ENCODE peak calls at places on chromosomes 1 and 21, in six cellular contexts. A is 8988T, G is neural crest cell, F is breast epithelium, J is ascending aorta, U is MV-4-11. O is an unnamed sample.

GRCh38 chr1:230407351-230407750 is 18.8 kb downstream of the PGBD5 start:
- DNase-seq in A (no peak), G (no peak), F (no peak), J (no peak), U (no peak), O (no peak)

GRCh38 chr1:69290266-69290665 is 277.5 kb upstream of the LRRC7 start:
- DNase-seq in A (no peak), G (no peak), F (no peak), J (no peak), U (no peak), O (no peak)

GRCh38 chr1:200379431-200379755 is 30.4 kb downstream of the ZNF281 start:
- DNase-seq in A (no peak), G (no peak), F (no peak), J (no peak), U (no peak), O (no peak)

GRCh38 chr1:153543738-153544135 is 1.9 kb downstream of the S100A4 start:
- DNase-seq in A (peak), G (no peak), F (no peak), J (no peak), U (no peak), O (no peak)

GRCh38 chr1:157483635-157484034 is 68.7 kb downstream of the FCRL5 start:
- DNase-seq in A (no peak), G (no peak), F (no peak), J (no peak), U (no peak), O (no peak)

GRCh38 chr1:9680828-9681227 is 29.3 kb downstream of the PIK3CD start:
- DNase-seq in A (no peak), G (no peak), F (no peak), J (no peak), U (no peak), O (no peak)

GRCh38 chr1:92291372-92291999 is 7.3 kb downstream of the GLMN start:
- DNase-seq in A (no peak), G (peak), F (no peak), J (no peak), U (peak), O (no peak)

GRCh38 chr21:35375115-35375514 is 326.0 kb upstream of the RUNX1 start:
- DNase-seq in A (no peak), G (no peak), F (no peak), J (no peak), U (no peak), O (no peak)

GRCh38 chr1:110672001-110672752 is 2.6 kb downstream of the KCNA3 start:
- DNase-seq in A (no peak), G (peak), F (no peak), J (no peak), U (peak), O (no peak)

GRCh38 chr1:216822480-216822879 is 99.3 kb upstream of the ESRRG start:
- DNase-seq in A (no peak), G (no peak), F (no peak), J (no peak), U (no peak), O (no peak)

GRCh38 chr21:29297483-29298347 is 1.0 kb upstream of the BACH1 start:
- DNase-seq in A (no peak), G (no peak), F (no peak), J (no peak), U (no peak), O (no peak)

GRCh38 chr1:52237430-52237829 is 95.5 kb downstream of the ZFYVE9 start:
- DNase-seq in A (no peak), G (no peak), F (no peak), J (no peak), U (peak), O (no peak)

GRCh38 chr21:25963186-25963585 is 207.4 kb downstream of the APP start:
- DNase-seq in A (no peak), G (no peak), F (no peak), J (no peak), U (no peak), O (no peak)

GRCh38 chr1:48007044-48007443 is 9.9 kb upstream of the TRABD2B start:
- DNase-seq in A (no peak), G (no peak), F (no peak), J (no peak), U (no peak), O (no peak)

GRCh38 chr1:218524526-218524925 is 179.4 kb downstream of the TGFB2 start:
- DNase-seq in A (no peak), G (no peak), F (no peak), J (no peak), U (no peak), O (no peak)

GRCh38 chr1:211703812-211704566 is 28.6 kb upstream of the NEK2 start:
- DNase-seq in A (no peak), G (no peak), F (no peak), J (no peak), U (no peak), O (no peak)

GRCh38 chr21:28731700-28732321 is 260.9 kb downstream of the LTN1 start:
- DNase-seq in A (no peak), G (no peak), F (no peak), J (no peak), U (peak), O (no peak)

GRCh38 chr1:210366767-210367166 is 38.1 kb downstream of the HHAT start:
- DNase-seq in A (no peak), G (no peak), F (peak), J (no peak), U (no peak), O (no peak)

GRCh38 chr1:2474933-2475371 is 1.1 kb upstream of the PLCH2 start:
- DNase-seq in A (no peak), G (no peak), F (no peak), J (no peak), U (no peak), O (no peak)

GRCh38 chr21:33691945-33692594 is 49.8 kb downstream of the ITSN1 start:
- DNase-seq in A (no peak), G (no peak), F (no peak), J (no peak), U (no peak), O (no peak)

GRCh38 chr1:171754381-171754705 is 12.5 kb upstream of the VAMP4 start:
- DNase-seq in A (no peak), G (no peak), F (no peak), J (no peak), U (no peak), O (no peak)

GRCh38 chr1:192224846-192225245 is 66.6 kb downstream of the RGS18 start:
- DNase-seq in A (no peak), G (no peak), F (no peak), J (no peak), U (no peak), O (no peak)

GRCh38 chr21:35102488-35103407 is 53.6 kb upstream of the RUNX1 start:
- DNase-seq in A (no peak), G (no peak), F (peak), J (peak), U (peak), O (peak)

GRCh38 chr1:170562644-170563338 is 30.8 kb downstream of the GORAB start:
- DNase-seq in A (no peak), G (no peak), F (peak), J (peak), U (peak), O (peak)

O was measured in thoracic aorta.